ENCODE peak calls at places on chromosomes 7 and 10, in eight cellular contexts. K, W, E, L, J, Z, R and N are unnamed samples.

GRCh38 chr7:137658194-137658900 is 188.4 kb downstream of the DGKI start:
- DNase-seq in R (no peak), Z (no peak), K (no peak), W (no peak), J (no peak), E (no peak), L (no peak), N (no peak)

GRCh38 chr10:71596759-71597158 is 122.8 kb downstream of the C10orf105 start:
- DNase-seq in L (no peak), R (no peak), E (no peak), Z (no peak), W (no peak), K (no peak), J (no peak), N (no peak)

GRCh38 chr10:11765141-11765540 is 23.0 kb downstream of the ECHDC3 start:
- DNase-seq in Z (no peak), J (no peak), R (no peak), E (no peak), W (no peak), K (no peak), L (no peak), N (no peak)

GRCh38 chr10:124648738-124649137 is 95.4 kb downstream of the FAM53B start:
- DNase-seq in K (peak), R (peak), Z (peak), W (peak), E (peak), L (no peak), J (peak), N (peak)

GRCh38 chr10:125779403-125780327 is 4.0 kb upstream of the MMP21 start:
- DNase-seq in Z (no peak), L (peak), W (no peak), J (no peak), R (no peak), E (no peak), K (no peak), N (no peak)

GRCh38 chr10:5679606-5680005 is 5.0 kb upstream of the TASOR2 start:
- DNase-seq in K (no peak), R (no peak), E (no peak), J (no peak), Z (no peak), W (no peak), L (no peak), N (no peak)

GRCh38 chr10:32953277-32953927 is 4.6 kb downstream of the ITGB1 start:
- DNase-seq in W (no peak), L (no peak), Z (no peak), R (no peak), K (no peak), E (no peak), J (no peak), N (no peak)

GRCh38 chr7:24609059-24609458 is 35.8 kb downstream of the PALS2 start:
- DNase-seq in L (peak), W (no peak), R (no peak), Z (no peak), E (no peak), K (no peak), J (no peak), N (no peak)

GRCh38 chr10:44020322-44021111 is 364.4 kb downstream of the CXCL12 start:
- DNase-seq in E (no peak), W (no peak), J (no peak), L (no peak), K (no peak), Z (no peak), R (no peak), N (no peak)

GRCh38 chr7:46963719-46964118 is 618.2 kb downstream of the TNS3 start:
- DNase-seq in E (no peak), K (no peak), W (no peak), R (no peak), Z (no peak), J (no peak), L (no peak), N (no peak)

GRCh38 chr7:111980721-111981120 is 225.5 kb downstream of the DOCK4 start:
- DNase-seq in W (no peak), E (no peak), R (no peak), L (no peak), J (no peak), Z (no peak), K (no peak), N (no peak)

GRCh38 chr10:4686644-4686996 is 139.4 kb upstream of the AKR1E2 start:
- DNase-seq in K (no peak), L (no peak), W (no peak), R (no peak), J (no peak), Z (no peak), E (no peak), N (no peak)

GRCh38 chr10:6279540-6280267 is 77.0 kb downstream of the PFKFB3 start:
- DNase-seq in E (no peak), W (no peak), L (peak), K (no peak), J (no peak), Z (no peak), R (peak), N (no peak)

GRCh38 chr10:48683893-48684292 is 780 bp upstream of the WDFY4 start:
- DNase-seq in W (no peak), Z (no peak), K (no peak), L (no peak), E (no peak), J (no peak), R (no peak), N (no peak)

GRCh38 chr10:33734393-33735110 is 400.1 kb upstream of the NRP1 start:
- DNase-seq in R (no peak), E (no peak), Z (no peak), W (no peak), L (no peak), K (no peak), J (no peak), N (no peak)

GRCh38 chr7:22579961-22580360 is 80.0 kb upstream of the STEAP1B start:
- DNase-seq in W (no peak), J (no peak), Z (no peak), L (no peak), E (no peak), R (no peak), K (no peak), N (no peak)

GRCh38 chr10:560314-560992 is 129.0 kb downstream of the DIP2C start:
- DNase-seq in R (no peak), Z (no peak), L (no peak), J (no peak), K (no peak), W (no peak), E (no peak), N (no peak)

GRCh38 chr7:51255536-51256243 is 60.9 kb downstream of the COBL start:
- DNase-seq in J (no peak), E (no peak), K (no peak), R (no peak), W (no peak), L (peak), Z (no peak), N (no peak)

GRCh38 chr7:132817844-132818427 is 241.7 kb upstream of the PLXNA4 start:
- DNase-seq in Z (no peak), W (no peak), R (no peak), J (no peak), K (no peak), E (no peak), L (no peak), N (no peak)

GRCh38 chr10:86025509-86025908 is 341.1 kb downstream of the GRID1 start:
- DNase-seq in W (no peak), R (no peak), J (no peak), E (no peak), K (no peak), Z (no peak), L (no peak), N (no peak)

GRCh38 chr7:12119638-12120303 is 91.3 kb upstream of the TMEM106B start:
- DNase-seq in W (no peak), Z (no peak), K (no peak), R (no peak), E (no peak), J (no peak), L (peak), N (no peak)

GRCh38 chr10:75106242-75106641 is 5.2 kb upstream of the SAMD8 start:
- DNase-seq in E (no peak), R (no peak), Z (no peak), K (no peak), W (no peak), L (peak), J (no peak), N (no peak)

GRCh38 chr10:122374859-122375721 is 582 bp downstream of the PLEKHA1 start:
- DNase-seq in L (peak), E (peak), R (peak), J (peak), Z (no peak), W (peak), K (peak), N (peak)

GRCh38 chr10:84539244-84539643 is 210.9 kb downstream of the CCSER2 start:
- DNase-seq in E (no peak), W (no peak), R (no peak), Z (no peak), K (no peak), J (no peak), L (no peak), N (no peak)

GRCh38 chr10:20105931-20106330 is 289.7 kb downstream of the PLXDC2 start:
- DNase-seq in E (no peak), K (no peak), J (no peak), R (no peak), W (no peak), Z (no peak), L (no peak), N (no peak)

GRCh38 chr7:123555484-123555883 is 2.1 kb downstream of the NDUFA5 start:
- DNase-seq in E (no peak), R (no peak), K (no peak), W (no peak), Z (no peak), J (no peak), L (no peak), N (no peak)

GRCh38 chr10:48448796-48449195 is 142.3 kb downstream of the MAPK8 start:
- DNase-seq in J (no peak), L (no peak), K (no peak), W (no peak), R (no peak), Z (no peak), E (no peak), N (no peak)

GRCh38 chr7:18420758-18421157 is 74.8 kb upstream of the HDAC9 start:
- DNase-seq in J (no peak), K (no peak), E (no peak), L (no peak), W (no peak), Z (no peak), R (no peak), N (no peak)

GRCh38 chr7:28296571-28297483 is 115.5 kb upstream of the CREB5 start:
- DNase-seq in E (peak), Z (no peak), J (peak), K (peak), R (peak), L (peak), W (peak), N (peak)